ENCODE peak calls at places on chromosomes 5 and 9, in six cellular contexts. X is prostate gland, G is tibial nerve, E is body of pancreas, I is BE2C, A is pancreas. J is an unnamed sample. For H3K9me3 and H3K4me1, the result is how much of the 10 kb centered on the place peaks cover.

GRCh38 chr5:130549884-130550552 is 615.0 kb downstream of the HINT1 start:
- DNase-seq in X (no peak), G (no peak), E (no peak), I (no peak), A (no peak), J (peak)

GRCh38 chr9:88303785-88304495 is 84.3 kb upstream of the SPIN1 start:
- DNase-seq in X (no peak), G (no peak), E (no peak), I (no peak), A (no peak), J (peak)

GRCh38 chr5:10789021-10789420 is 28.0 kb upstream of the DAP start:
- DNase-seq in X (no peak), G (no peak), E (no peak), I (no peak), A (no peak), J (no peak)

GRCh38 chr9:125768803-125769202 is 21.6 kb downstream of the PBX3 start:
- DNase-seq in X (no peak), G (no peak), E (no peak), I (no peak), A (no peak), J (no peak)

GRCh38 chr9:124479947-124480620 is 27.1 kb downstream of the NR5A1 start:
- DNase-seq in X (no peak), G (no peak), E (no peak), I (no peak), A (no peak), J (no peak)

GRCh38 chr9:126375386-126375785 is 48.8 kb downstream of the MVB12B start:
- DNase-seq in X (no peak), G (no peak), E (no peak), I (peak), A (no peak), J (peak)

GRCh38 chr9:134877541-134877940 is 3.1 kb upstream of the FCN2 start:
- DNase-seq in X (no peak), G (no peak), E (no peak), I (no peak), A (no peak), J (no peak)

GRCh38 chr5:154143121-154143725 is 47.3 kb upstream of the GALNT10 start:
- DNase-seq in X (no peak), G (no peak), E (no peak), I (no peak), A (no peak), J (peak)

GRCh38 chr9:105064248-105065118 is 136.5 kb upstream of the ABCA1 start:
- DNase-seq in X (peak), G (peak), E (peak), I (peak), A (peak), J (peak)

GRCh38 chr5:108079754-108080153 is 302.1 kb downstream of the FBXL17 start:
- DNase-seq in X (no peak), G (no peak), E (no peak), I (no peak), A (no peak), J (peak)

GRCh38 chr9:110006657-110007056 is 201.3 kb downstream of the C9orf152 start:
- DNase-seq in X (no peak), G (no peak), E (no peak), I (no peak), A (no peak), J (no peak)

DNA sequence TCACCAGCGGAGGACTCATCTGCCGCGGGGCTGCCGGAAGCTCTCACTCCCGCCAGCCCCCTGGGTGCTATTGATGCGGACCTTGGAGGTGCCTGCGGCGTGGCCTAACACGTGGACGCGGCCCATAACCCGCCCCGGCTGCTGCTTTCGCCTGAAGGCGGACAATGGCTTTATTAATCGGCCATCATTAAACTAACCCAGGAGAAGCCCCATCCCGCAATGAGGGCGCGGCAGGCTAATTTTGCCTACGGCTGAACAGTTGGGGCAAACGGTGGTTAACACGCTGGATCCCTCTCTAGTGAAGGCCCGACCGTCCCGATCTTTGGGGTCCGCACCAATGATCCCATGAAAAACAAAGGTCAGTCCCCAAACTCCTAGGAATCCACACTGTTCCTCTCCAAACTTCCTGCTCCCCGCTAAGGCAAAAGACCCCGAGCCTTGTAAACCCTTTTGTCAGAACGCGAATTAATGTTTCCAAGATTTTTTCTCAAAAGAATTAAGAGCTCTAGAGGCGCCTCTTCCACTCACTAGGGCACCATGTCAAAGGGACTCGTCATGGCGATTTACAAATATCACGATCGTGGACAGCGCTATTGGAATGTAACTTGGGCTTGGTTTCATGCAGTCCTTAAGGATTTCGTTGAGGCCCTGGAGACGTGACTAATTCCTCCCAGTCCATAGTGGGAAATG is 193.2 kb downstream of the MEF2C start:
- DNase-seq in X (no peak), G (no peak), E (no peak), I (no peak), A (no peak), J (no peak)
- H3K4me3 ChIP-seq in X (no peak), G (no peak), E (no peak), I (no peak), A (no peak), J (no peak)

DNA sequence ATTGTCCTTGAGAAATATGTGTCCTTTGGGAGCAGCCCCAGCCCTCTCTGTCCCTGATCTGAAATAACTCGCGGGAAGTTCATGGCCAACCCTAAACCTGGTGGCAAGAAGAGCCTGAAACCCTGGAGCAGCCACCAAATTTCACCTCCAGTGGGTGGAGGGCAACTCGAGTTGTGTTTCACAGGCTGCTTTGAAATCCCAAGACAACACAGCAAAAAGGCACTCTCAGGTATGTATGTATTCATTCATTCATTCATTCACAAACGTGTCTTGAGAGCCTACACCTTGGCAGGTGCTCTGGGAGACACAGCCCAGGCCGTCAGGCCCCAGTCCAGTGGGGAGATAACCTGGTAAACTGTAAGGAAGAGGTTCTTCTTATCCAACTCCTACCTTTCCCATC is 35.7 kb upstream of the ALDH1B1 start:
- DNase-seq in X (no peak), G (no peak), E (no peak), I (no peak), A (no peak), J (no peak)
- H3K9me3 ChIP-seq in X (under half), G (under half), E (under half), I (under half), A (under half), J (under half)

DNA sequence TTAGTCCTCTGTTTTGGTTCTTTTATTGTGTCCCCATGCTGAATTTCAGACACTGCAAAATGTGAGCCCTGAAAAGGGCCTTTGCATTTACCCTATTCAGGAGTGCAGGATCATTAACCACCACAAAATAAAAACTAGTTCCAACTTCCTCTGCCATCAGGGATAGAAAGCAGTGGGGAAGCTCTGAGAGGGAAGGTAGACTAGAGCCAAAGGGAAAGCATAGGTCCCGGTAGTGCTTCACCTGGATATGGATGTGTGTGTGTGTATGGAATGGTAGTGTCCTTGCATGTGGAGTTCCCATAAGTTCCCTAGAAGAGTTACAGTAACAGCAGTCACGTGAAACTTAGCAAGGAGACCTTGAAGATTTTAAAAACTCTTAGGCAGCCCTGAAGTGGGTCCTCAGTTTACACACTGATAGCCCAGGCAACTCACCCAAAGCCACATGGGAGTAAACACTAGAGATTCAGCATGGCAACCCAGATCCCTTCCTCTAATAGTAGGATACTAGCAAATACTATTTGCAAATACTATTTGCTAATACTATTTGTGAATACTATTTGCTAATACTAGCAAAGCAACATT is 70.2 kb upstream of the IFNE start:
- DNase-seq in X (no peak), G (no peak), E (no peak), I (no peak), A (no peak), J (no peak)
- H3K4me1 ChIP-seq in X (under half), G (under half), E (under half), I (under half), A (under half), J (under half)

DNA sequence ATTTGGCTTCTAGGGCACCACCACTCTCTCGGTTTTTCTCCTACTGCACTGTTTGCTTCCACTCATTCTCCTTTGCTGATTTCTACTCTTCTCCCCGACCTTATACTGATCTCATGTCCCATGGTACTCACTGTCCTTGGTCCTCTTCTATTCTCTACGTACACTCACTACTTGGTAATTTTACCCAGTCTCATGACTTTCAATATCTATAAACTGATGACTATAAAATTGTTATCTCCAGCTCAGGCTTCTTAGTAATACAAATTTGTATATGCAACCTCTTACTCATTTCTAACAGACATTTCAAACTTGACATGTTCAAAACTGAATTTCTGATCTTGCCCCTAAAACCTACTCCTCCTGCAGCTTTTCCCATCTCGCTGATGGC is 4.1 kb downstream of the RAPGEF6 start:
- DNase-seq in X (no peak), G (no peak), E (no peak), I (no peak), A (no peak), J (no peak)
- H3K4me3 ChIP-seq in X (no peak), G (no peak), E (no peak), I (no peak), A (no peak), J (no peak)

GRCh38 chr5:131575660-131576227 is 59.3 kb downstream of the RAPGEF6 start:
- DNase-seq in X (no peak), G (no peak), E (no peak), I (no peak), A (no peak), J (no peak)
- H3K9me3 ChIP-seq in X (under half), G (under half), E (under half), I (under half), A (under half), J (under half)

GRCh38 chr9:36218411-36218901 is 27.7 kb downstream of the CLTA start:
- DNase-seq in X (no peak), G (no peak), E (no peak), I (no peak), A (no peak), J (no peak)
- H3K4me1 ChIP-seq in X (under half), G (under half), E (under half), I (under half), A (under half), J (under half)

DNA sequence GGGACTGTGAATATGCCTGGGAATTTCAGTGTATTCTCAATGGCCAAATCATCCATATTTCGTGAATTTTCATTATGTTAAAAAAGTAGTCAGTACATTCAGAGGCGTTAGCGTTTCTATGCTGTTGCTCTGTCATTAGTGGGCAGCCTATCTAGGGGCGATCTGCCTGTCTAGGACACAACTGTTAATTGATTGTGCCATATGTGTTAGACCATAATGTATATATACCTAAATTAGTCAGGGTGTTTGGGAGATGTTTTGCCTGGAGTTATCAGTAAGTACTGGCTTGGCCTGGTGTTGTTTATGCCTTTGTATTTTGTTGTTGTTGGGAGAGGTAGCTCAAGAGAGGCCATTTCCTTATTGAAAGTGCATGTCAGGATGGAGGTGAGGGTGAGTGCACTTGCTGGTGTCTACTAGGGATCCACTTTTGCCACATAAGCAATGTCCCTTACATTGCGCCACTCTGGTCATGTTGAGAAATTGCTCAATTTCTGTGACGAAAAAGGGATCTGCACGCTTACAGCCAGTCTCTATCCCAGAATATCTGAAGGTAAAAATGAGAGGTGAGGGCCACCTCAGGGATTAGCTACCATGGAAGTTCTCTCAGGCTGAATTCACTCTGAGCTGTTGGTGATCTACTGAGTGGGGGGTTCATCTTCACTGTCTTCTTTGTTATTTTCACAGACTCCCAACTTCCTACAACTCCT is 123.3 kb downstream of the ST8SIA4 start:
- DNase-seq in X (no peak), G (no peak), E (no peak), I (no peak), A (no peak), J (no peak)
- H3K4me3 ChIP-seq in X (no peak), G (no peak), E (no peak), I (no peak), A (no peak), J (no peak)

GRCh38 chr9:113940077-113940476 is 64.0 kb downstream of the ZNF618 start:
- DNase-seq in X (no peak), G (no peak), E (no peak), I (no peak), A (no peak), J (no peak)
- H3K9me3 ChIP-seq in X (under half), G (under half), E (under half), I (under half), A (under half), J (under half)